ENCODE peak calls at places on chromosomes 13 and 19, in eight cellular contexts. H, J, X, G, W, Y, Q and I are unnamed samples.

GRCh38 chr13:99033814-99034213 is 56.0 kb upstream of the DOCK9 start:
- DNase-seq in H (no peak), J (no peak), X (peak), G (no peak), W (no peak), Y (no peak), Q (no peak), I (peak)

GRCh38 chr13:100473087-100473486 is 115.5 kb downstream of the GGACT start:
- DNase-seq in H (no peak), J (no peak), X (no peak), G (peak), W (no peak), Y (no peak), Q (no peak), I (no peak)

GRCh38 chr13:97119899-97120745 is 102.0 kb upstream of the MBNL2 start:
- DNase-seq in H (no peak), J (no peak), X (peak), G (no peak), W (no peak), Y (no peak), Q (no peak), I (no peak)

GRCh38 chr19:12550951-12551832 is at the start of gene ZNF564:
- DNase-seq in H (peak), J (peak), X (peak), G (peak), W (peak), Y (peak), Q (peak), I (peak)

GRCh38 chr19:4633140-4633967 is 6.0 kb upstream of the TNFAIP8L1 start:
- DNase-seq in H (peak), J (peak), X (peak), G (peak), W (peak), Y (peak), Q (peak), I (peak)

GRCh38 chr19:32302778-32303177 is 42.6 kb upstream of the ZNF507 start:
- DNase-seq in H (no peak), J (no peak), X (no peak), G (no peak), W (no peak), Y (no peak), Q (no peak), I (no peak)

GRCh38 chr13:33927315-33927714 is 109.4 kb downstream of the RFC3 start:
- DNase-seq in H (no peak), J (no peak), X (peak), G (no peak), W (no peak), Y (no peak), Q (no peak), I (no peak)

GRCh38 chr19:57438925-57439324 is 3.8 kb downstream of the ZNF749 start:
- DNase-seq in H (no peak), J (no peak), X (no peak), G (peak), W (no peak), Y (no peak), Q (no peak), I (no peak)

GRCh38 chr13:26325876-26326275 is 71.9 kb downstream of the CDK8 start:
- DNase-seq in H (no peak), J (no peak), X (no peak), G (no peak), W (no peak), Y (no peak), Q (no peak), I (no peak)

GRCh38 chr19:4831351-4832340 is at the start of gene TICAM1:
- DNase-seq in H (peak), J (peak), X (peak), G (peak), W (peak), Y (peak), Q (peak), I (peak)

GRCh38 chr19:15538774-15539173 is 30.4 kb downstream of the CYP4F22 start:
- DNase-seq in H (no peak), J (no peak), X (peak), G (no peak), W (no peak), Y (no peak), Q (no peak), I (no peak)

GRCh38 chr13:78958019-78958418 is 299.1 kb upstream of the OBI1 start:
- DNase-seq in H (no peak), J (no peak), X (no peak), G (no peak), W (no peak), Y (no peak), Q (no peak), I (no peak)

GRCh38 chr13:102847272-102848234 is 1.7 kb downstream of the ERCC5 start:
- DNase-seq in H (no peak), J (no peak), X (peak), G (no peak), W (no peak), Y (no peak), Q (no peak), I (peak)

GRCh38 chr19:45782162-45782623 is at the start of gene DMPK:
- DNase-seq in H (peak), J (no peak), X (no peak), G (no peak), W (no peak), Y (no peak), Q (no peak), I (no peak)